ENCODE peak calls at places on chromosome X, in seven cellular contexts. I is A549, U is IMR-90, Y is spleen, G is sigmoid colon, P is ovary, T is suprapubic skin. F is an unnamed sample.

GRCh38 chrX:103483720-103484119 is 35.6 kb downstream of the RAB40A start:
- DNase-seq in I (no peak), U (no peak), Y (no peak), G (no peak), P (no peak), T (no peak), F (no peak)

GRCh38 chrX:41382699-41383645 is 49.0 kb downstream of the DDX3X start:
- DNase-seq in I (peak), U (peak), Y (no peak), G (no peak), P (no peak), T (no peak), F (no peak)

GRCh38 chrX:9494806-9495205 is 29.9 kb downstream of the TBL1X start:
- DNase-seq in I (peak), U (peak), Y (no peak), G (peak), P (no peak), T (no peak), F (no peak)

GRCh38 chrX:1389993-1390285 is 2.0 kb downstream of the SLC25A6 start:
- DNase-seq in I (no peak), U (no peak), Y (peak), G (no peak), P (no peak), T (no peak), F (no peak)

GRCh38 chrX:19566359-19567141 is 51.2 kb upstream of the MAP3K15 start:
- DNase-seq in I (no peak), U (peak), Y (no peak), G (no peak), P (no peak), T (no peak), F (no peak)

GRCh38 chrX:1483843-1484637 is 31.3 kb upstream of the ASMTL start:
- DNase-seq in I (no peak), U (no peak), Y (peak), G (peak), P (no peak), T (peak), F (no peak)

GRCh38 chrX:10433296-10433965 is 187.0 kb downstream of the MID1 start:
- DNase-seq in I (no peak), U (no peak), Y (no peak), G (no peak), P (no peak), T (no peak), F (no peak)

GRCh38 chrX:66074920-66075879 is 35.3 kb upstream of the VSIG4 start:
- DNase-seq in I (no peak), U (no peak), Y (peak), G (peak), P (no peak), T (no peak), F (peak)

GRCh38 chrX:39020051-39020669 is 218.9 kb downstream of the MID1IP1 start:
- DNase-seq in I (no peak), U (no peak), Y (no peak), G (no peak), P (no peak), T (no peak), F (no peak)

GRCh38 chrX:134377537-134377936 is 82.4 kb upstream of the HPRT1 start:
- DNase-seq in I (peak), U (peak), Y (no peak), G (no peak), P (no peak), T (no peak), F (no peak)

GRCh38 chrX:16212024-16212423 is 44.7 kb downstream of the MAGEB17 start:
- DNase-seq in I (peak), U (peak), Y (no peak), G (no peak), P (no peak), T (no peak), F (no peak)

GRCh38 chrX:20527041-20527440 is 260.3 kb upstream of the RPS6KA3 start:
- DNase-seq in I (no peak), U (no peak), Y (no peak), G (no peak), P (no peak), T (no peak), F (no peak)

GRCh38 chrX:77174680-77175336 is 272.4 kb upstream of the FGF16 start:
- DNase-seq in I (no peak), U (no peak), Y (no peak), G (no peak), P (no peak), T (no peak), F (no peak)

GRCh38 chrX:56318076-56318475 is 85.9 kb downstream of the KLF8 start:
- DNase-seq in I (no peak), U (no peak), Y (no peak), G (no peak), P (no peak), T (no peak), F (no peak)

GRCh38 chrX:129721414-129721813 is 17.4 kb upstream of the XPNPEP2 start:
- DNase-seq in I (no peak), U (no peak), Y (no peak), G (no peak), P (no peak), T (no peak), F (no peak)

GRCh38 chrX:110310896-110311295 is 7.0 kb downstream of the AMMECR1 start:
- DNase-seq in I (no peak), U (no peak), Y (no peak), G (no peak), P (no peak), T (no peak), F (no peak)

GRCh38 chrX:43655151-43655676 is 885 bp upstream of the MAOA start:
- DNase-seq in I (peak), U (peak), Y (no peak), G (peak), P (peak), T (peak), F (no peak)

GRCh38 chrX:12999422-12999821 is 24.5 kb downstream of the TMSB4X start:
- DNase-seq in I (no peak), U (peak), Y (no peak), G (no peak), P (no peak), T (no peak), F (no peak)

GRCh38 chrX:74291577-74291963 is 12.4 kb upstream of the ZCCHC13 start:
- DNase-seq in I (no peak), U (no peak), Y (no peak), G (no peak), P (no peak), T (no peak), F (no peak)

GRCh38 chrX:22628275-22628674 is 355.6 kb downstream of the CBLL2 start:
- DNase-seq in I (no peak), U (no peak), Y (no peak), G (no peak), P (no peak), T (no peak), F (no peak)

GRCh38 chrX:125998432-125998831 is 167.7 kb downstream of the DCAF12L2 start:
- DNase-seq in I (peak), U (no peak), Y (no peak), G (no peak), P (no peak), T (no peak), F (no peak)

GRCh38 chrX:5936438-5936837 is 292.2 kb downstream of the NLGN4X start:
- DNase-seq in I (no peak), U (no peak), Y (no peak), G (no peak), P (peak), T (no peak), F (no peak)

GRCh38 chrX:3501833-3502535 is 155.5 kb upstream of the MXRA5 start:
- DNase-seq in I (no peak), U (no peak), Y (no peak), G (no peak), P (no peak), T (no peak), F (no peak)

GRCh38 chrX:10395179-10395578 is 225.2 kb downstream of the MID1 start:
- DNase-seq in I (no peak), U (no peak), Y (no peak), G (no peak), P (no peak), T (no peak), F (no peak)

GRCh38 chrX:13597928-13598327 is 28.5 kb downstream of the EGFL6 start:
- DNase-seq in I (peak), U (peak), Y (no peak), G (no peak), P (no peak), T (no peak), F (no peak)

GRCh38 chrX:119981286-119982070 is 37.9 kb upstream of the NKAP start:
- DNase-seq in I (peak), U (peak), Y (no peak), G (no peak), P (no peak), T (no peak), F (no peak)

GRCh38 chrX:80173261-80173660 is 158.7 kb downstream of the TBX22 start:
- DNase-seq in I (no peak), U (no peak), Y (no peak), G (no peak), P (no peak), T (no peak), F (no peak)

GRCh38 chrX:13283968-13284914 is 35.6 kb downstream of the ATXN3L start:
- DNase-seq in I (no peak), U (peak), Y (no peak), G (no peak), P (no peak), T (no peak), F (no peak)

GRCh38 chrX:123860506-123860840 is 620 bp downstream of the XIAP start:
- DNase-seq in I (no peak), U (no peak), Y (no peak), G (no peak), P (no peak), T (no peak), F (no peak)
- TF ChIP-seq POLR2A in I (no peak), U (no peak), Y (peak), G (no peak), P (no peak), T (no peak), F (no peak)

DNA sequence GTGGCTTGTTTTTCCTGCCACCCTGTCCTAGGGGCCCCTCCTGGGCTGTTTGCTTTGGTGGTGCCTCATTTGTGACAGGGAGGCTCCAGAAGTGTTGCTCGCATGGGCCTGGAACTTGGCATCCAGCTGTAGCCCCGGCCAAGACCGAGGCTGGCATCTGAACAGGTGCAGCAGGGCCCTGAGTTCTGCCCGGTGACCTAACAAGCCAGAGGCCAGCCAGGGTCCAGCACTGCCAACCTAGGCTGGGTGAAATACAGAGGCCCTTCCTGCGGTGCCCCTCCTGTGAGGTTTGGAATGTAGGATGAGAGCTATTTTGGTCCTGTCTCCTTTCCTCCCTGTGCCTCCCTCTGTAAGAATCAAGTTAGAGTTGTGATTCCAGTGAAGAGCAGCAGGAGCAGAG is 58.5 kb downstream of the STARD8 start:
- DNase-seq in I (no peak), U (no peak), Y (peak), G (no peak), P (no peak), T (no peak), F (no peak)
- H3K27ac ChIP-seq in I (no peak), U (no peak), Y (no peak), G (no peak), P (no peak), T (no peak), F (no peak)

GRCh38 chrX:108087792-108088191 is 3.5 kb downstream of the PSMD10 start:
- DNase-seq in I (no peak), U (no peak), Y (no peak), G (no peak), P (no peak), T (no peak), F (no peak)

GRCh38 chrX:108091266-108091877 is at the start of the genes ATG4A and PSMD10:
- DNase-seq in I (peak), U (peak), Y (peak), G (peak), P (peak), T (peak), F (peak)

GRCh38 chrX:108090474-108091265 is 672 bp downstream of the PSMD10 start:
- DNase-seq in I (peak), U (peak), Y (no peak), G (no peak), P (no peak), T (no peak), F (no peak)

GRCh38 chrX:108091878-108092291 is 307 bp downstream of the ATG4A start:
- DNase-seq in I (peak), U (no peak), Y (no peak), G (no peak), P (no peak), T (no peak), F (no peak)

GRCh38 chrX:108088511-108088910 is 2.8 kb downstream of the PSMD10 start:
- DNase-seq in I (no peak), U (no peak), Y (no peak), G (no peak), P (no peak), T (no peak), F (no peak)
- TF ChIP-seq POLR2A in I (no peak), U (no peak), Y (no peak), G (no peak), P (no peak), T (no peak), F (no peak)

GRCh38 chrX:386768-387575 is at the start of gene PPP2R3B:
- DNase-seq in I (peak), U (peak), Y (peak), G (peak), P (peak), T (peak), F (no peak)
- H3K27ac ChIP-seq in I (peak), U (peak), Y (peak), G (peak), P (peak), T (peak), F (peak)

GRCh38 chrX:49271341-49271740 is 1.7 kb downstream of the PPP1R3F start:
- DNase-seq in I (no peak), U (no peak), Y (peak), G (peak), P (no peak), T (peak), F (no peak)

GRCh38 chrX:49268702-49269009 is 937 bp upstream of the PPP1R3F start:
- DNase-seq in I (no peak), U (no peak), Y (no peak), G (no peak), P (no peak), T (no peak), F (no peak)

GRCh38 chrX:49269768-49270248 is at the start of gene PPP1R3F:
- DNase-seq in I (no peak), U (no peak), Y (no peak), G (no peak), P (peak), T (no peak), F (no peak)

GRCh38 chrX:49270249-49270921 is 792 bp downstream of the PPP1R3F start:
- DNase-seq in I (peak), U (no peak), Y (peak), G (no peak), P (no peak), T (peak), F (no peak)

GRCh38 chrX:49269010-49269767 is 404 bp upstream of the PPP1R3F start:
- DNase-seq in I (peak), U (peak), Y (peak), G (peak), P (peak), T (peak), F (peak)
- TF ChIP-seq POLR2A in I (peak), U (peak), Y (peak), G (peak), P (peak), T (no peak), F (no peak)